ENCODE peak calls at places on chromosomes 3 and 15, in ten cellular contexts. One of them, this sample, is unnamed.

GRCh38 chr3:187989458-187990153 is 164.4 kb upstream of the LPP start:
- DNase-seq in ovary: no peak
- DNase-seq in NB4: no peak
- DNase-seq in esophagus squamous epithelium: no peak
- DNase-seq in uterus: no peak
- DNase-seq in transverse colon: no peak
- DNase-seq in A549: no peak
- DNase-seq in K562: no peak
- DNase-seq in right lobe of liver: no peak
- DNase-seq in prostate gland: no peak
- DNase-seq in this sample: no peak

GRCh38 chr3:72299321-72299802 is 514.4 kb upstream of the PROK2 start:
- DNase-seq in K562: no peak
- DNase-seq in right lobe of liver: no peak
- DNase-seq in A549: no peak
- DNase-seq in prostate gland: no peak
- DNase-seq in esophagus squamous epithelium: no peak
- DNase-seq in ovary: no peak
- DNase-seq in uterus: no peak
- DNase-seq in transverse colon: no peak
- DNase-seq in NB4: no peak
- DNase-seq in this sample: no peak

GRCh38 chr3:107212709-107213664 is 164.3 kb upstream of the CCDC54 start:
- DNase-seq in NB4: no peak
- DNase-seq in A549: no peak
- DNase-seq in esophagus squamous epithelium: no peak
- DNase-seq in prostate gland: no peak
- DNase-seq in ovary: no peak
- DNase-seq in transverse colon: no peak
- DNase-seq in K562: no peak
- DNase-seq in uterus: no peak
- DNase-seq in right lobe of liver: no peak
- DNase-seq in this sample: no peak

GRCh38 chr15:37100109-37100873 is at the start of gene MEIS2:
- DNase-seq in esophagus squamous epithelium: peak; percentile 17
- DNase-seq in K562: peak; percentile 94
- DNase-seq in ovary: peak; percentile 95
- DNase-seq in right lobe of liver: peak; percentile 93
- DNase-seq in uterus: peak; percentile 95
- DNase-seq in NB4: peak; percentile 82
- DNase-seq in prostate gland: peak; percentile 91
- DNase-seq in A549: peak; percentile 93
- DNase-seq in transverse colon: peak; percentile 81
- DNase-seq in this sample: peak; percentile 91

GRCh38 chr3:90031121-90031520 is 923.7 kb downstream of the EPHA3 start:
- DNase-seq in uterus: no peak
- DNase-seq in esophagus squamous epithelium: no peak
- DNase-seq in ovary: no peak
- DNase-seq in transverse colon: no peak
- DNase-seq in K562: no peak
- DNase-seq in NB4: no peak
- DNase-seq in A549: no peak
- DNase-seq in prostate gland: no peak
- DNase-seq in right lobe of liver: no peak
- DNase-seq in this sample: no peak

GRCh38 chr3:109336272-109336957 is 931 bp downstream of the DPPA4 start:
- DNase-seq in esophagus squamous epithelium: no peak
- DNase-seq in prostate gland: no peak
- DNase-seq in uterus: no peak
- DNase-seq in A549: no peak
- DNase-seq in NB4: no peak
- DNase-seq in K562: no peak
- DNase-seq in right lobe of liver: peak; percentile 76
- DNase-seq in transverse colon: no peak
- DNase-seq in ovary: no peak
- DNase-seq in this sample: no peak

GRCh38 chr3:158213461-158213860 is 103.6 kb downstream of the RSRC1 start:
- DNase-seq in NB4: no peak
- DNase-seq in ovary: no peak
- DNase-seq in transverse colon: no peak
- DNase-seq in uterus: no peak
- DNase-seq in prostate gland: no peak
- DNase-seq in esophagus squamous epithelium: no peak
- DNase-seq in right lobe of liver: no peak
- DNase-seq in K562: no peak
- DNase-seq in A549: no peak
- DNase-seq in this sample: no peak

GRCh38 chr3:187064210-187065115 is 74.8 kb downstream of the RPL39L start:
- DNase-seq in right lobe of liver: no peak
- DNase-seq in A549: no peak
- DNase-seq in NB4: peak; percentile 62
- DNase-seq in ovary: no peak
- DNase-seq in esophagus squamous epithelium: no peak
- DNase-seq in uterus: no peak
- DNase-seq in transverse colon: no peak
- DNase-seq in prostate gland: peak; percentile 59
- DNase-seq in K562: no peak
- DNase-seq in this sample: no peak

GRCh38 chr15:59420108-59420507 is 17.9 kb upstream of the FAM81A start:
- DNase-seq in esophagus squamous epithelium: no peak
- DNase-seq in K562: no peak
- DNase-seq in ovary: no peak
- DNase-seq in NB4: no peak
- DNase-seq in uterus: no peak
- DNase-seq in prostate gland: no peak
- DNase-seq in transverse colon: no peak
- DNase-seq in A549: no peak
- DNase-seq in right lobe of liver: no peak
- DNase-seq in this sample: no peak

GRCh38 chr3:163056874-163057497 is 1560.4 kb downstream of the OTOL1 start:
- DNase-seq in esophagus squamous epithelium: no peak
- DNase-seq in K562: peak; percentile 29
- DNase-seq in right lobe of liver: no peak
- DNase-seq in NB4: peak; percentile 51
- DNase-seq in transverse colon: peak; percentile 14
- DNase-seq in uterus: no peak
- DNase-seq in A549: peak; percentile 56
- DNase-seq in ovary: no peak
- DNase-seq in prostate gland: no peak
- DNase-seq in this sample: no peak

GRCh38 chr3:71066849-71067261 is 516.7 kb downstream of the FOXP1 start:
- DNase-seq in K562: no peak
- DNase-seq in NB4: peak; percentile 80
- DNase-seq in transverse colon: no peak
- DNase-seq in esophagus squamous epithelium: no peak
- DNase-seq in uterus: no peak
- DNase-seq in right lobe of liver: no peak
- DNase-seq in ovary: no peak
- DNase-seq in prostate gland: no peak
- DNase-seq in A549: no peak
- DNase-seq in this sample: no peak

GRCh38 chr3:49912787-49913375 is 9.2 kb upstream of the MST1R start:
- DNase-seq in K562: no peak
- DNase-seq in NB4: no peak
- DNase-seq in transverse colon: no peak
- DNase-seq in A549: no peak
- DNase-seq in esophagus squamous epithelium: no peak
- DNase-seq in prostate gland: no peak
- DNase-seq in ovary: no peak
- DNase-seq in right lobe of liver: no peak
- DNase-seq in uterus: no peak
- DNase-seq in this sample: no peak

DNA sequence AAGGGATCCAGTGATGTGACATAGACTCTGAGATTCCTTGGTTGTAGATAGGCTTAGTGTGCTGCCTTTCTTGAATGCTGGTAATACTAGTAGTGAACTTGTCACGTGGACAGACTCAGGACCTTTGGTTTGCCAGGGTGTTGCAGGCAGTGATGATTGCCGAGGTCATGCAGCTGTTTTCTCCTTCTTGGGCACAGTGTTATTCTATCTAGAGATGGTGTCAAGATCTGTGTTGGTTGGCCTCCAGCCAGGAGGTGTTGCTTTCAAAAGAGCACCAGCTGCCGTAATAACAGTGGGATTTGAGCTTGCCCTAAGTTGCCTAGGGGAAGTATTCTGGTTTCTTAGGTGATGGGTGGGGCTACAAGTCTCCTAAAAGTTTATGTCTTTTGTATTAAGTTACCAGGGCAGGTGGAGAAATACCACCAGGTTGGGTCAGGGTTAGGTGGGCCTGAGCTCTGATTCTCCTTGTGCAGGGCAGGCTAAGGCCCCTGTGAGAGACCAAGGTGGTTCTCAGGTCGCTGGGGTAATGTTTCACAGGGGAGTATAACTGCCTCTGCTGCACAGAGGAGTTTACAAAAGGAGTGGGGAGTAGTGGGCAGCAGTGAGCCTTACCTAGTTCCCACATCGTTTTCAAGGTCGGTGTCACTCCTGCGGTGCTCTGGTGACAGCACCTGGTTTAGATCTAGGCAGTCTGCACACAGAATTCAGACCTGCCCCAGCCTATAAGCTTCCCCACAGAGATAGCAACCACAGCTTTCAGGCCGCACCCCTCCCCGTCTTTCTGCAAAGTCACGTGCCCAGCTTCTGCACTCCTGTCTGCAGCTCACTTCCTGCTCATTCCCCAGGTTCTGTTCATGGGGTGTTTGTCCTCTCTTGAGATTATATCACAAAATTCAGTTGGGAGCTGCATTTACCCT is 350.3 kb downstream of the DOCK3 start:
- DNase-seq in prostate gland: peak; percentile 5
- DNase-seq in uterus: peak; percentile 17
- DNase-seq in K562: no peak
- DNase-seq in NB4: peak; percentile 5
- DNase-seq in A549: no peak
- DNase-seq in transverse colon: peak; percentile 60
- DNase-seq in esophagus squamous epithelium: no peak
- DNase-seq in ovary: peak; percentile 15
- DNase-seq in right lobe of liver: peak; percentile 53
- DNase-seq in this sample: no peak
- TF ChIP-seq POLR2A in prostate gland: no peak
- TF ChIP-seq POLR2A in uterus: no peak
- TF ChIP-seq POLR2A in K562: no peak
- TF ChIP-seq POLR2A in NB4: no peak
- TF ChIP-seq POLR2A in A549: no peak
- TF ChIP-seq POLR2A in transverse colon: no peak
- TF ChIP-seq POLR2A in esophagus squamous epithelium: no peak
- TF ChIP-seq POLR2A in ovary: no peak
- TF ChIP-seq POLR2A in right lobe of liver: no peak
- TF ChIP-seq POLR2A in this sample: no peak

DNA sequence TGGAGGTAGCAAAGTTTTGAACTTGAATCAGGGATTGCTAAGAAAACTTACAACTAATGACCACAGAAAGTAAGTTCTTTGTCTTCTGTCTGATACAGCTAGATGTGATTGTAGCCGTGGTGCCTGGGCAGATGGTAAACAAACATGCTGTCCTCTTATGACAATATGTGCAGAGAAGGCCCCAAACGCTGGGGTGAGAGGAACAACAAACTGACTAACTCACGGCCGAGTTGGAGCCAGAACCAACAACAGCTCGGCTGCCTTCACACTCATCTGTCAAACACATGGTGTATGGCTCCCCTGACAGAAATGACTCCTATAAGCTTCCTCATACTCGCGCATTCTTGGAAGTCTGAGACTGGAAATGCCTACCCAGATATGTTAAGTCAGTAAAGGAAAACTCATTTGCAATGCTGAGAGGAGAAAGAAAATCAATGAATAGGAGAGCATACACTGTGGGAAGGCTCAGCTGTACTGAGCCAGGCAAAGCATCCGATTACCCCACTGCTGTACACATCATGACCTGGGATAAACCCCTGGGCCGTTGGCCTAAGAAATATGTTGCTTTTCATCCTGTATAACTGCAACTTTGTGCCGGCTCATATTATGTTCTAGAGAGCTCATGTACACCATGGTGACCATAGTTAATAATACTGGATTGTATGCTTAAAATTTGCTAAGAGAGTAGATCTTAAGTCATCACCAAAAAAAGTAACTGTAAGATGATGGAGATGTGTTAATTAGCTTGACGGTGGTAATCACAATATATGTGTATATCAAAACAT is 5.7 kb downstream of the THBS1 start:
- DNase-seq in transverse colon: peak; percentile 28
- DNase-seq in A549: no peak
- DNase-seq in esophagus squamous epithelium: no peak
- DNase-seq in uterus: no peak
- DNase-seq in right lobe of liver: no peak
- DNase-seq in NB4: no peak
- DNase-seq in ovary: no peak
- DNase-seq in prostate gland: peak; percentile 39
- DNase-seq in K562: no peak
- DNase-seq in this sample: no peak
- TF ChIP-seq POLR2A in transverse colon: no peak
- TF ChIP-seq POLR2A in A549: no peak
- TF ChIP-seq POLR2A in esophagus squamous epithelium: no peak
- TF ChIP-seq POLR2A in uterus: no peak
- TF ChIP-seq POLR2A in right lobe of liver: no peak
- TF ChIP-seq POLR2A in NB4: no peak
- TF ChIP-seq POLR2A in ovary: no peak
- TF ChIP-seq POLR2A in prostate gland: no peak
- TF ChIP-seq POLR2A in K562: no peak
- TF ChIP-seq POLR2A in this sample: no peak

GRCh38 chr3:138609898-138610266 is 1.3 kb downstream of the FAIM start:
- DNase-seq in esophagus squamous epithelium: no peak
- DNase-seq in A549: no peak
- DNase-seq in NB4: no peak
- DNase-seq in prostate gland: no peak
- DNase-seq in ovary: no peak
- DNase-seq in uterus: no peak
- DNase-seq in right lobe of liver: no peak
- DNase-seq in transverse colon: no peak
- DNase-seq in K562: no peak
- DNase-seq in this sample: no peak

GRCh38 chr3:138608322-138609214 is at the start of gene FAIM:
- DNase-seq in right lobe of liver: peak; percentile 78
- DNase-seq in A549: peak; percentile 78
- DNase-seq in uterus: peak; percentile 69
- DNase-seq in NB4: peak; percentile 86
- DNase-seq in prostate gland: peak; percentile 56
- DNase-seq in ovary: peak; percentile 73
- DNase-seq in transverse colon: peak; percentile 75
- DNase-seq in esophagus squamous epithelium: peak; percentile 6
- DNase-seq in K562: peak; percentile 54
- DNase-seq in this sample: peak; percentile 70
- TF ChIP-seq POLR2A in right lobe of liver: peak; percentile 51
- TF ChIP-seq POLR2A in A549: peak; percentile 29
- TF ChIP-seq POLR2A in uterus: no peak
- TF ChIP-seq POLR2A in NB4: peak; percentile 55
- TF ChIP-seq POLR2A in prostate gland: no peak
- TF ChIP-seq POLR2A in ovary: peak; percentile 22
- TF ChIP-seq POLR2A in transverse colon: peak; percentile 59
- TF ChIP-seq POLR2A in esophagus squamous epithelium: no peak
- TF ChIP-seq POLR2A in K562: peak; percentile 40
- TF ChIP-seq POLR2A in this sample: no peak

DNA sequence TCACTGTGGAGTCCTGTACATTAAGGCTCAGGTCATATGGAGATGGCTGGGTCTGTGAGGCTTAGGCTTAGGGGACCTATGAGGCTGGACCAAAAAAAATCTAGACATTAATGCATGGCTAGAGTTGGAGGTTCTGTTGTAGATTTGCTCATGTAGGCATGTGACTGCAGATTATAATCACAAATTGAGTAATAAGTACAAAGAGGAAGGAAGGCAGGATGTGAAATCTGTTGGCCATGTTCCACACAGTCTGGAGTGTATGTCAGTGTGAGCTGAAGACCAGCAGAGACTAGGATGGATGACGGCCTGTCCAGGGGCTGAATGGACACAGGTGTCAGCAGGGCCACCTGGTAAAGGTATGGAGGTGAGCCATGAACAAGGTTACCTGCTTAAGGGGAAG is at the start of gene ST3GAL6:
- DNase-seq in NB4: peak; percentile 87
- DNase-seq in K562: no peak
- DNase-seq in transverse colon: peak; percentile 17
- DNase-seq in A549: no peak
- DNase-seq in prostate gland: no peak
- DNase-seq in ovary: no peak
- DNase-seq in uterus: peak; percentile 24
- DNase-seq in esophagus squamous epithelium: peak; percentile 1
- DNase-seq in right lobe of liver: peak; percentile 56
- DNase-seq in this sample: no peak
- TF ChIP-seq POLR2A in NB4: peak; percentile 75
- TF ChIP-seq POLR2A in K562: no peak
- TF ChIP-seq POLR2A in transverse colon: no peak
- TF ChIP-seq POLR2A in A549: no peak
- TF ChIP-seq POLR2A in prostate gland: no peak
- TF ChIP-seq POLR2A in ovary: no peak
- TF ChIP-seq POLR2A in uterus: no peak
- TF ChIP-seq POLR2A in esophagus squamous epithelium: no peak
- TF ChIP-seq POLR2A in right lobe of liver: peak; percentile 38
- TF ChIP-seq POLR2A in this sample: no peak

This sample was measured in heart left ventricle.